ENCODE peak calls at places on chromosomes 16 and 17, in ten cellular contexts. F is left cardiac atrium; M is left ventricle myocardium superior; Q is effector memory CD4-positive, alpha-beta T cell; R is AG09309; V is GM12878; D is foreskin fibroblast; J is lower lobe of right lung; L is midbrain; G is stimulated activated CD8-positive, alpha-beta memory T cell treated with anti-CD3 and anti-CD28 coated beads, Interleukin-7, amount 100 ng/mL, for 48 hours. C is an unnamed sample.

GRCh38 chr17:73770849-73771229 is 126.6 kb upstream of the SDK2 start:
- DNase-seq in Q (no peak), M (no peak), D (no peak), J (no peak), R (no peak), V (no peak), G (no peak), F (no peak), L (no peak), C (no peak)

GRCh38 chr17:9410737-9411136 is 164.9 kb downstream of the STX8 start:
- DNase-seq in J (no peak), R (no peak), L (no peak), Q (no peak), M (no peak), G (no peak), F (no peak), D (no peak), V (no peak), C (no peak)

GRCh38 chr17:19386276-19386863 is 620 bp downstream of the MFAP4 start:
- DNase-seq in L (no peak), R (peak), V (no peak), D (peak), G (no peak), J (peak), M (peak), F (peak), Q (no peak), C (no peak)

GRCh38 chr16:8173111-8173644 is 417.1 kb downstream of the TMEM114 start:
- DNase-seq in L (peak), R (no peak), J (peak), V (peak), G (peak), D (peak), M (peak), F (peak), Q (no peak), C (no peak)

GRCh38 chr16:24771132-24771778 is 41.8 kb downstream of the TNRC6A start:
- DNase-seq in R (no peak), F (no peak), Q (no peak), G (no peak), V (no peak), J (no peak), L (no peak), D (peak), M (no peak), C (no peak)

GRCh38 chr17:2309338-2310143 is 5.8 kb downstream of the SRR start:
- DNase-seq in R (no peak), J (no peak), V (no peak), D (peak), G (no peak), M (no peak), F (peak), L (no peak), Q (no peak), C (no peak)

GRCh38 chr16:10343124-10343760 is 42.6 kb upstream of the ATF7IP2 start:
- DNase-seq in R (no peak), V (no peak), F (no peak), L (no peak), Q (no peak), J (no peak), G (no peak), M (no peak), D (no peak), C (no peak)

GRCh38 chr16:22217890-22218730 is 12.0 kb downstream of the EEF2K start:
- DNase-seq in L (no peak), G (peak), D (no peak), F (no peak), Q (no peak), R (no peak), J (no peak), M (peak), V (peak), C (no peak)

GRCh38 chr17:59829217-59830006 is 63.3 kb downstream of the TUBD1 start:
- DNase-seq in J (no peak), F (no peak), V (peak), Q (no peak), D (peak), R (peak), G (no peak), M (no peak), L (no peak), C (no peak)

GRCh38 chr17:75625813-75626486 is 7.3 kb upstream of the SMIM5 start:
- DNase-seq in L (peak), G (no peak), J (no peak), Q (no peak), D (no peak), R (no peak), V (no peak), F (no peak), M (peak), C (no peak)

GRCh38 chr16:10121496-10121895 is 60.7 kb downstream of the GRIN2A start:
- DNase-seq in R (peak), Q (no peak), D (no peak), G (no peak), L (no peak), J (no peak), V (no peak), M (no peak), F (no peak), C (no peak)

GRCh38 chr16:9311303-9311954 is 220.0 kb downstream of the HAPSTR1 start:
- DNase-seq in V (no peak), R (no peak), L (no peak), M (peak), J (no peak), Q (no peak), F (no peak), D (no peak), G (no peak), C (no peak)

GRCh38 chr16:56651586-56651985 is at the start of gene MT1B:
- DNase-seq in R (no peak), V (no peak), F (no peak), D (no peak), J (no peak), G (no peak), M (no peak), Q (no peak), L (no peak), C (no peak)

GRCh38 chr17:63431939-63432804 is 13.9 kb downstream of the CYB561 start:
- DNase-seq in J (no peak), L (no peak), G (no peak), D (peak), F (peak), M (no peak), V (no peak), Q (no peak), R (peak), C (no peak)

GRCh38 chr16:82344157-82344556 is 174.1 kb upstream of the MPHOSPH6 start:
- DNase-seq in V (no peak), R (no peak), G (no peak), M (no peak), D (peak), F (no peak), L (peak), J (no peak), Q (no peak), C (no peak)

GRCh38 chr16:66521951-66522771 is 27.8 kb downstream of the TK2 start:
- DNase-seq in G (peak), L (no peak), Q (peak), D (peak), J (peak), F (no peak), R (no peak), V (peak), M (peak), C (no peak)

GRCh38 chr16:31072540-31073072 is 1.4 kb downstream of the ZNF668 start:
- DNase-seq in L (no peak), G (no peak), D (no peak), Q (no peak), R (no peak), V (no peak), J (no peak), M (no peak), F (no peak), C (no peak)

GRCh38 chr17:8250101-8250500 is 1.0 kb downstream of the PFAS start:
- DNase-seq in J (no peak), G (no peak), L (no peak), F (no peak), Q (no peak), R (no peak), V (no peak), M (no peak), D (no peak), C (no peak)

GRCh38 chr17:71828182-71828596 is 292.6 kb upstream of the SOX9 start:
- DNase-seq in M (no peak), Q (no peak), F (no peak), L (peak), G (no peak), J (no peak), D (peak), R (peak), V (no peak), C (no peak)

GRCh38 chr17:30240177-30240576 is 4.7 kb upstream of the SLC6A4 start:
- DNase-seq in F (no peak), L (no peak), V (no peak), G (no peak), D (no peak), Q (no peak), M (no peak), R (no peak), J (no peak), C (no peak)

GRCh38 chr16:48408688-48409087 is 23.5 kb upstream of the SIAH1 start:
- DNase-seq in D (no peak), Q (no peak), M (peak), L (no peak), J (peak), G (no peak), R (no peak), F (peak), V (no peak), C (no peak)

GRCh38 chr16:69709456-69710084 is 16.8 kb downstream of the NQO1 start:
- DNase-seq in L (peak), R (no peak), V (peak), J (no peak), D (peak), G (no peak), M (no peak), F (no peak), Q (no peak), C (no peak)

GRCh38 chr17:15171433-15172047 is 93.6 kb downstream of the PMP22 start:
- DNase-seq in M (peak), G (no peak), F (peak), V (no peak), J (peak), D (peak), L (peak), R (peak), Q (no peak), C (no peak)

GRCh38 chr16:71873199-71873598 is 10.8 kb downstream of the ZNF821 start:
- DNase-seq in J (no peak), M (no peak), Q (no peak), D (no peak), G (no peak), L (no peak), V (no peak), F (no peak), R (no peak), C (no peak)

GRCh38 chr17:4369557-4370230 is 3.2 kb upstream of the UBE2G1 start:
- DNase-seq in L (no peak), Q (no peak), D (no peak), J (no peak), V (no peak), M (no peak), R (no peak), G (no peak), F (no peak), C (no peak)

GRCh38 chr17:79621151-79621940 is 10.5 kb upstream of the RBFOX3 start:
- DNase-seq in J (peak), Q (no peak), D (no peak), R (no peak), M (no peak), L (no peak), F (peak), G (no peak), V (no peak), C (no peak)

GRCh38 chr17:58337600-58338453 is 9.2 kb upstream of the TSPOAP1 start:
- DNase-seq in Q (peak), L (peak), V (peak), F (peak), M (peak), R (peak), J (peak), G (peak), D (peak), C (peak)

GRCh38 chr16:4404967-4405696 is 11.3 kb downstream of the CORO7 start:
- DNase-seq in Q (no peak), F (no peak), V (no peak), R (no peak), D (no peak), L (no peak), G (no peak), M (peak), J (peak), C (no peak)

GRCh38 chr17:6555331-6556120 is 829 bp downstream of the PITPNM3 start:
- DNase-seq in D (peak), F (no peak), R (no peak), Q (no peak), J (peak), V (no peak), L (no peak), G (no peak), M (peak), C (no peak)

GRCh38 chr16:81945665-81946064 is 65.6 kb downstream of the SDR42E1 start:
- DNase-seq in G (no peak), F (no peak), V (no peak), M (no peak), D (no peak), J (no peak), L (no peak), R (peak), Q (no peak), C (no peak)

GRCh38 chr17:15346196-15346595 is 4.8 kb upstream of the TEKT3 start:
- DNase-seq in J (no peak), F (no peak), L (no peak), D (no peak), G (no peak), V (no peak), M (no peak), Q (no peak), R (no peak), C (no peak)

GRCh38 chr17:7548585-7549400 is at the start of gene TNFSF12:
- DNase-seq in V (no peak), G (no peak), L (peak), D (peak), F (peak), J (peak), M (peak), Q (peak), R (no peak), C (no peak)

GRCh38 chr17:40315206-40315605 is 6.2 kb downstream of the RARA start:
- DNase-seq in Q (no peak), D (no peak), F (no peak), L (no peak), R (no peak), V (no peak), M (no peak), G (no peak), J (no peak), C (no peak)

GRCh38 chr16:48556913-48557351 is 53.0 kb downstream of the N4BP1 start:
- DNase-seq in R (peak), F (no peak), J (no peak), M (no peak), Q (no peak), V (peak), L (no peak), D (peak), G (no peak), C (no peak)

C was measured in esophagus squamous epithelium.